ENCODE peak calls at places on chromosomes 16 and 17, in nine cellular contexts. K, H, C, D, Q, F, V, G and M are unnamed samples. For H3K27me3, the result is how much of the 10 kb centered on the place peaks cover.

GRCh38 chr16:67200491-67200890 is 1.6 kb downstream of the ELMO3 start:
- DNase-seq in K (no peak), H (no peak), C (no peak), D (no peak), Q (no peak), F (no peak), V (no peak), G (no peak), M (no peak)

GRCh38 chr16:17544304-17544703 is 73.5 kb upstream of the XYLT1 start:
- DNase-seq in K (no peak), H (no peak), C (no peak), D (no peak), Q (no peak), F (no peak), V (no peak), G (no peak), M (no peak)

GRCh38 chr16:89104930-89105571 is 11.4 kb downstream of the ACSF3 start:
- DNase-seq in K (no peak), H (no peak), C (no peak), D (no peak), Q (no peak), F (no peak), V (no peak), G (no peak), M (no peak)

GRCh38 chr16:31460582-31461002 is 1.3 kb downstream of the ARMC5 start:
- DNase-seq in K (peak), H (peak), C (no peak), D (no peak), Q (no peak), F (peak), V (peak), G (no peak), M (peak)

GRCh38 chr16:47592232-47592631 is 131.1 kb downstream of the PHKB start:
- DNase-seq in K (no peak), H (no peak), C (no peak), D (no peak), Q (no peak), F (no peak), V (no peak), G (no peak), M (no peak)

GRCh38 chr17:65797101-65797500 is 235.7 kb upstream of the AXIN2 start:
- DNase-seq in K (no peak), H (no peak), C (no peak), D (no peak), Q (no peak), F (no peak), V (no peak), G (no peak), M (no peak)

GRCh38 chr17:64097196-64097936 is 32.6 kb downstream of the ERN1 start:
- DNase-seq in K (peak), H (peak), C (no peak), D (no peak), Q (no peak), F (no peak), V (no peak), G (no peak), M (no peak)

GRCh38 chr17:4375039-4375748 is 8.7 kb upstream of the UBE2G1 start:
- DNase-seq in K (no peak), H (no peak), C (no peak), D (no peak), Q (no peak), F (no peak), V (no peak), G (no peak), M (no peak)

GRCh38 chr16:85029981-85030381 is 2.4 kb downstream of the KIAA0513 start:
- DNase-seq in K (no peak), H (no peak), C (peak), D (no peak), Q (no peak), F (no peak), V (peak), G (no peak), M (no peak)

GRCh38 chr16:85027968-85028637 is 508 bp downstream of the KIAA0513 start:
- DNase-seq in K (no peak), H (no peak), C (no peak), D (no peak), Q (no peak), F (no peak), V (no peak), G (no peak), M (no peak)

GRCh38 chr16:85027349-85027967 is at the start of gene KIAA0513:
- DNase-seq in K (peak), H (peak), C (peak), D (peak), Q (peak), F (peak), V (peak), G (peak), M (peak)

GRCh38 chr16:85029413-85029794 is 1.8 kb downstream of the KIAA0513 start:
- DNase-seq in K (peak), H (peak), C (peak), D (no peak), Q (no peak), F (no peak), V (no peak), G (no peak), M (no peak)

GRCh38 chr16:85028638-85029412 is 1.2 kb downstream of the KIAA0513 start:
- DNase-seq in K (peak), H (peak), C (peak), D (no peak), Q (no peak), F (peak), V (no peak), G (no peak), M (peak)
- H3K27ac ChIP-seq in K (no peak), H (peak), C (peak), D (peak), Q (no peak), F (peak), V (no peak), G (peak), M (peak)

DNA sequence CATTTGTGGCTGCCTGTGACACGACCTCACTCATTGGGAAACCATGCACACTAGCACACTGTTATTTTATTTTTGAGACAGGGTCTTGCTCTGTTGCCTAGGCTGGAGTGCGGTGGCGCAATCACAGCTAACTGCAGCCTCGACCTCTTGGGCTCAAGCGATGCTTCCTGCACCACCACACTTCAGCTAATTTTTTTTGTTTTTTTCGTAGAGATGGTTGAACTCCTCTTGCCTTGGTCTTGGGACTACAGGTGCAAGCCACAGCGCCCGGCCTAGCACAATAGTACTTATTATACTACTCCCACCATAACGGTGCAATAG is 2.8 kb upstream of the NPTX1 start:
- DNase-seq in K (no peak), H (no peak), C (no peak), D (no peak), Q (no peak), F (no peak), V (no peak), G (no peak), M (no peak)
- H3K27me3 ChIP-seq in K (under half), H (under half), C (under half), D (under half), Q (half or more), F (under half), V (half or more), G (half or more), M (under half)

GRCh38 chr17:39618956-39619785 is 7.6 kb upstream of the PPP1R1B start:
- DNase-seq in K (no peak), H (no peak), C (no peak), D (no peak), Q (no peak), F (no peak), V (no peak), G (no peak), M (no peak)
- H3K27ac ChIP-seq in K (no peak), H (no peak), C (no peak), D (no peak), Q (no peak), F (no peak), V (no peak), G (no peak), M (no peak)

GRCh38 chr17:48738424-48738802 is 9.9 kb upstream of the HOXB13 start:
- DNase-seq in K (no peak), H (no peak), C (no peak), D (no peak), Q (no peak), F (no peak), V (no peak), G (no peak), M (no peak)
- H3K27me3 ChIP-seq in K (half or more), H (half or more), C (under half), D (under half), Q (half or more), F (under half), V (half or more), G (half or more), M (under half)

GRCh38 chr17:10403589-10403988 is 18.2 kb downstream of the MYH8 start:
- DNase-seq in K (no peak), H (no peak), C (no peak), D (no peak), Q (no peak), F (no peak), V (no peak), G (no peak), M (no peak)
- H3K27ac ChIP-seq in K (no peak), H (no peak), C (no peak), D (no peak), Q (no peak), F (no peak), V (no peak), G (no peak), M (no peak)

GRCh38 chr17:56600246-56600645 is 6.7 kb downstream of the NOG start:
- DNase-seq in K (no peak), H (no peak), C (no peak), D (no peak), Q (no peak), F (no peak), V (no peak), G (no peak), M (no peak)

GRCh38 chr17:56597495-56597990 is 4.0 kb downstream of the NOG start:
- DNase-seq in K (no peak), H (peak), C (no peak), D (no peak), Q (peak), F (no peak), V (no peak), G (no peak), M (no peak)

GRCh38 chr17:56598471-56598870 is 5.0 kb downstream of the NOG start:
- DNase-seq in K (no peak), H (peak), C (no peak), D (no peak), Q (no peak), F (no peak), V (no peak), G (no peak), M (no peak)

GRCh38 chr17:56599093-56599492 is 5.6 kb downstream of the NOG start:
- DNase-seq in K (no peak), H (no peak), C (no peak), D (no peak), Q (no peak), F (no peak), V (peak), G (no peak), M (no peak)

DNA sequence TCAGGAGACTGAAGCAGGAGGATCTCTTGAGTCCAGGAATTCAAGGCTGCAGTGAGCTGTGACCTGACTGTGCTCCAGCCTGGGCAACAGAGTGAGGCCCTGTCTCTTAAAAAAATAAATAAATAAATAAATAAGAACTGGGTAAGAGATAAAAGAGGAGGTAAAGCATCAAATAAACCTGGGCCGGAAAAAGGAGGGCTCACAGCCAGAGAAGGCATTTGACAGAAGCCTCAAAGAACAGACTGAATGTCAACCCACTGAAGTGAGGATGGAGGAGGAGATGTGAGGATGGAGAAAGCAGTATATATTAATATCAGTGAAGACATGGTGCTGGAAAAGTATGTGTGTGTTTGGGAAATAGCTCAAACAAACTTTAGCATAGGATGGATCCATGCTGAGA is 6.1 kb downstream of the NOG start:
- DNase-seq in K (no peak), H (no peak), C (no peak), D (no peak), Q (no peak), F (no peak), V (no peak), G (no peak), M (no peak)
- H3K27me3 ChIP-seq in K (under half), H (under half), C (under half), D (under half), Q (under half), F (under half), V (under half), G (half or more), M (under half)